ENCODE peak calls at places on chromosomes 3 and 15, in eight cellular contexts. C, R, X, U, Y, E, I and S are unnamed samples.
A peak's percentile ranks its signal among the peaks of the same experiment; 100 is the strongest.

GRCh38 chr15:50180091-50180490 is 1.9 kb upstream of the SLC27A2 start:
- DNase-seq in Y (no peak), I (no peak), R (no peak), U (no peak), X (no peak), C (no peak), E (no peak), S (no peak)

GRCh38 chr3:53493997-53494791 is at the start of gene CACNA1D:
- DNase-seq in X (peak; percentile 37), C (no peak), I (no peak), U (no peak), Y (no peak), R (peak; percentile 65), E (peak; percentile 55), S (peak; percentile 56)

GRCh38 chr15:47283231-47283630 is 434.1 kb upstream of the SEMA6D start:
- DNase-seq in E (no peak), Y (no peak), X (no peak), C (no peak), R (no peak), I (no peak), U (no peak), S (no peak)

GRCh38 chr3:176987901-176988300 is 209.4 kb downstream of the TBL1XR1 start:
- DNase-seq in X (no peak), C (no peak), I (no peak), Y (peak; percentile 58), E (no peak), R (no peak), U (no peak), S (no peak)

GRCh38 chr15:75493732-75494131 is 42.2 kb upstream of the SIN3A start:
- DNase-seq in I (no peak), X (no peak), C (no peak), E (no peak), U (no peak), Y (no peak), R (no peak), S (no peak)

GRCh38 chr3:105030211-105030610 is 336.5 kb upstream of the ALCAM start:
- DNase-seq in R (no peak), C (no peak), U (no peak), X (no peak), E (no peak), I (no peak), Y (no peak), S (no peak)

GRCh38 chr3:186971578-186971977 is 41.3 kb downstream of the ST6GAL1 start:
- DNase-seq in R (no peak), E (no peak), Y (no peak), C (no peak), U (no peak), I (no peak), X (no peak), S (no peak)

GRCh38 chr15:73983211-73983727 is 8.8 kb downstream of the STOML1 start:
- DNase-seq in X (no peak), E (no peak), I (no peak), R (no peak), U (peak; percentile 87), C (no peak), Y (peak; percentile 79), S (peak; percentile 76)

GRCh38 chr3:152257246-152258074 is 11.3 kb upstream of the MBNL1 start:
- DNase-seq in X (no peak), R (no peak), I (no peak), C (peak; percentile 58), Y (no peak), U (no peak), E (no peak), S (peak; percentile 34)

GRCh38 chr3:34020761-34021635 is 222.6 kb downstream of the PDCD6IP start:
- DNase-seq in U (no peak), I (no peak), X (no peak), Y (no peak), E (no peak), R (no peak), C (no peak), S (no peak)

GRCh38 chr3:148998715-148999413 is 7.5 kb downstream of the GYG1 start:
- DNase-seq in I (no peak), C (peak; percentile 48), E (no peak), X (no peak), R (no peak), U (no peak), Y (no peak), S (no peak)

GRCh38 chr3:170961616-170962400 is 53.4 kb upstream of the EIF5A2 start:
- DNase-seq in I (peak; percentile 39), X (peak; percentile 35), R (no peak), Y (peak; percentile 73), E (no peak), U (peak; percentile 11), C (no peak), S (peak; percentile 33)

GRCh38 chr3:175670572-175670971 is 811.4 kb downstream of the NAALADL2 start:
- DNase-seq in U (peak; percentile 16), I (peak; percentile 26), Y (no peak), E (no peak), R (no peak), X (no peak), C (no peak), S (no peak)

GRCh38 chr3:182682263-182683229 is 110.8 kb upstream of the ATP11B start:
- DNase-seq in C (peak; percentile 70), I (no peak), E (peak; percentile 63), U (peak; percentile 12), R (peak; percentile 81), Y (peak; percentile 43), X (peak; percentile 37), S (peak; percentile 70)

GRCh38 chr3:87997298-87997697 is 61.5 kb downstream of the CGGBP1 start:
- DNase-seq in E (no peak), C (peak; percentile 62), U (peak; percentile 13), I (no peak), X (no peak), Y (peak; percentile 29), R (no peak), S (no peak)